ENCODE peak calls at places on chromosomes 11 and 22, in six cellular contexts. I, P, Y, U, D and O are unnamed samples. For H3K4me1, the result is how much of the 10 kb centered on the place peaks cover.

GRCh38 chr11:57432714-57433163 is 5.8 kb upstream of the SLC43A3 start:
- DNase-seq in I (peak), U (no peak), P (no peak), D (peak), Y (no peak), O (no peak)

GRCh38 chr22:41801147-41801819 is 804 bp downstream of the CCDC134 start:
- DNase-seq in I (no peak), D (no peak), U (no peak), Y (no peak), P (no peak), O (no peak)

GRCh38 chr11:36195496-36196346 is 93.5 kb downstream of the COMMD9 start:
- DNase-seq in D (no peak), P (no peak), Y (no peak), U (no peak), I (no peak), O (no peak)

GRCh38 chr22:41048791-41049717 is 43.3 kb upstream of the EP300 start:
- DNase-seq in U (peak), I (peak), Y (peak), P (peak), D (peak), O (peak)

GRCh38 chr11:65821107-65821506 is 12.7 kb upstream of the SNX32 start:
- DNase-seq in P (no peak), U (no peak), Y (no peak), D (no peak), I (no peak), O (no peak)

GRCh38 chr11:114914231-114915005 is 236.1 kb downstream of the NXPE2 start:
- DNase-seq in I (no peak), P (no peak), Y (no peak), U (no peak), D (no peak), O (no peak)

GRCh38 chr11:14974723-14975587 is 2.8 kb upstream of the CALCA start:
- DNase-seq in Y (no peak), D (peak), P (peak), I (peak), U (no peak), O (no peak)

GRCh38 chr22:42805998-42806481 is 51.0 kb downstream of the ARFGAP3 start:
- DNase-seq in U (no peak), D (no peak), I (no peak), P (peak), Y (no peak), O (no peak)

GRCh38 chr11:9315078-9315688 is 790 bp upstream of the TMEM41B start:
- DNase-seq in U (peak), I (peak), Y (no peak), D (no peak), P (peak), O (no peak)

GRCh38 chr11:134792044-134792443 is 380.0 kb upstream of the B3GAT1 start:
- DNase-seq in P (no peak), Y (no peak), I (no peak), U (no peak), D (no peak), O (no peak)

GRCh38 chr22:36873614-36874308 is 13.0 kb downstream of the NCF4 start:
- DNase-seq in P (peak), I (peak), Y (peak), D (peak), U (no peak), O (peak)

GRCh38 chr11:102762414-102762813 is 18.0 kb downstream of the MMP10 start:
- DNase-seq in D (peak), U (no peak), Y (no peak), P (no peak), I (peak), O (peak)

GRCh38 chr11:68704887-68705286 is 20.5 kb downstream of the GAL start:
- DNase-seq in P (no peak), D (no peak), U (no peak), I (no peak), Y (no peak), O (no peak)

GRCh38 chr11:27173545-27173944 is 132.9 kb downstream of the BBOX1 start:
- DNase-seq in I (no peak), P (no peak), Y (no peak), U (no peak), D (no peak), O (no peak)

GRCh38 chr11:95059031-95059430 is 7.7 kb upstream of the SRSF8 start:
- DNase-seq in U (no peak), D (no peak), I (no peak), Y (no peak), P (no peak), O (no peak)

GRCh38 chr11:46948378-46949131 is 12.0 kb downstream of the CSTPP1 start:
- DNase-seq in D (peak), U (no peak), Y (no peak), P (no peak), I (peak), O (peak)

GRCh38 chr11:10413268-10413667 is 41.8 kb upstream of the AMPD3 start:
- DNase-seq in U (no peak), P (no peak), I (no peak), D (peak), Y (peak), O (no peak)

GRCh38 chr11:18791175-18792065 is at the start of gene PTPN5:
- DNase-seq in Y (no peak), U (no peak), D (peak), I (peak), P (no peak), O (no peak)

GRCh38 chr11:122091850-122092249 is 24.2 kb downstream of the BLID start:
- DNase-seq in P (no peak), U (no peak), Y (no peak), D (no peak), I (peak), O (no peak)

GRCh38 chr11:16912607-16913006 is 101.6 kb downstream of the PLEKHA7 start:
- DNase-seq in D (no peak), Y (no peak), I (no peak), P (peak), U (no peak), O (no peak)

GRCh38 chr11:19938866-19939265 is 221.4 kb downstream of the DBX1 start:
- DNase-seq in Y (no peak), D (peak), I (no peak), P (no peak), U (no peak), O (peak)

GRCh38 chr11:30351061-30351460 is 28.2 kb downstream of the ARL14EP start:
- DNase-seq in P (no peak), I (no peak), U (no peak), Y (no peak), D (no peak), O (no peak)

GRCh38 chr22:44536411-44536810 is 38.4 kb upstream of the RTL6 start:
- DNase-seq in U (no peak), Y (no peak), I (no peak), P (no peak), D (no peak), O (no peak)

GRCh38 chr11:131682373-131683015 is 312.1 kb downstream of the NTM start:
- DNase-seq in U (no peak), Y (no peak), I (no peak), P (no peak), D (no peak), O (no peak)

GRCh38 chr22:34841911-34842310 is 224.0 kb upstream of the ISX start:
- DNase-seq in Y (no peak), P (no peak), I (no peak), U (no peak), D (no peak), O (no peak)

GRCh38 chr11:72078477-72078876 is 1.9 kb downstream of the NUMA1 start:
- DNase-seq in P (no peak), U (no peak), Y (no peak), I (peak), D (peak), O (peak)

GRCh38 chr11:44632466-44633123 is 67.1 kb downstream of the CD82 start:
- DNase-seq in P (no peak), D (no peak), Y (peak), U (no peak), I (no peak), O (no peak)
- TF ChIP-seq CTCF in P (peak), D (peak), Y (peak), U (no peak), I (peak), O (peak)

GRCh38 chr11:128471138-128471661 is 116.2 kb downstream of the ETS1 start:
- DNase-seq in U (no peak), Y (no peak), I (no peak), P (no peak), D (no peak), O (no peak)

GRCh38 chr11:128472128-128473110 is 114.9 kb downstream of the ETS1 start:
- DNase-seq in P (no peak), I (peak), Y (no peak), U (no peak), D (peak), O (no peak)

GRCh38 chr11:128469220-128469619 is 118.1 kb downstream of the ETS1 start:
- DNase-seq in D (no peak), Y (no peak), P (no peak), U (no peak), I (no peak), O (no peak)

GRCh38 chr11:128468106-128468505 is 119.3 kb downstream of the ETS1 start:
- DNase-seq in D (no peak), U (no peak), P (no peak), Y (no peak), I (no peak), O (no peak)

GRCh38 chr11:128470081-128470480 is 117.3 kb downstream of the ETS1 start:
- DNase-seq in P (no peak), U (no peak), I (no peak), D (no peak), Y (no peak), O (no peak)
- H3K4me1 ChIP-seq in P (under half), U (under half), I (under half), D (under half), Y (half or more), O (under half)

DNA sequence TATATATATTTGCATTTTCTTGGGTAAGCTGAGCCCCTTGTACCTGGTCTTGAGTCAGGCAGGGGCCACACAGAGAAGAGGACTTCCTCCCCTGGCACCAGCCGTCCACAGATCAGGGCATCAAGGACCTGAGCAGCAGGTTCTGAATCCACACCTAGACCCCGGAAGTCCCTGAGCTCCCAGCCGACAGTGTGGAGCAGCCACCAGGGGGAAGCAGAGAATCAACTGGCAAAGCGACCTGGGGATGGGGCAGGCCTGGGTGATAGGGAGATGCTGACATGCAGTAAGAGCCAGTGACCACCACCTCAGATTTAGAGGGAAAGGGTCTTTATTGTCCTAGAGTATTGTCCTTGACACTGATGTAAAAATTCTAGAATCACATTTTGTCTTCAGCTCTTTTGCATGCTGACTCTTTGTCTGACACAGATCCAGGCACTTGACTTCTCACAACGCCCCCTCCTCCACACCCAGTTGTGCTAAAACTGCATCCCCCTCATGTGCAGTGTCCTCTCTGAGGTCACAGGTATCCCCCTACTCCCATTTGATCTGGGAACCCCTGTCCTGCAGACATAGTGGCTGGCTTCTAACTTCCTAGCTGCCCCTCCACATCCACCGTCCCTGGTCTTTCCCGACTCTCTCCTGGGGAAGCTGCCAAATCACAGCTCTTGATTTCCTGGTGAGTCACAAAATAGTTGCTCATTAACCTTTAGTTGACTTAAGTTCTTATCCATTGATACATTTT is 109.3 kb downstream of the GGTLC2 start:
- DNase-seq in I (no peak), U (peak), D (peak), P (peak), Y (no peak), O (no peak)
- TF ChIP-seq CTCF in I (peak), U (no peak), D (peak), P (peak), Y (peak), O (peak)

GRCh38 chr11:693415-693831 is 1.6 kb downstream of the DEAF1 start:
- DNase-seq in Y (no peak), I (no peak), D (peak), U (no peak), P (no peak), O (no peak)

GRCh38 chr11:690738-691633 is 4.0 kb downstream of the DEAF1 start:
- DNase-seq in Y (no peak), U (no peak), P (no peak), D (no peak), I (no peak), O (no peak)

GRCh38 chr11:692824-693414 is 2.1 kb downstream of the DEAF1 start:
- DNase-seq in I (no peak), D (peak), U (no peak), Y (no peak), P (no peak), O (peak)

GRCh38 chr11:693887-694562 is 997 bp downstream of the DEAF1 start:
- DNase-seq in I (no peak), Y (no peak), D (no peak), U (peak), P (peak), O (no peak)

GRCh38 chr11:691710-692590 is 3.1 kb downstream of the DEAF1 start:
- DNase-seq in Y (no peak), U (no peak), D (no peak), P (no peak), I (no peak), O (no peak)
- H3K4me1 ChIP-seq in Y (under half), U (under half), D (under half), P (under half), I (under half), O (under half)

DNA sequence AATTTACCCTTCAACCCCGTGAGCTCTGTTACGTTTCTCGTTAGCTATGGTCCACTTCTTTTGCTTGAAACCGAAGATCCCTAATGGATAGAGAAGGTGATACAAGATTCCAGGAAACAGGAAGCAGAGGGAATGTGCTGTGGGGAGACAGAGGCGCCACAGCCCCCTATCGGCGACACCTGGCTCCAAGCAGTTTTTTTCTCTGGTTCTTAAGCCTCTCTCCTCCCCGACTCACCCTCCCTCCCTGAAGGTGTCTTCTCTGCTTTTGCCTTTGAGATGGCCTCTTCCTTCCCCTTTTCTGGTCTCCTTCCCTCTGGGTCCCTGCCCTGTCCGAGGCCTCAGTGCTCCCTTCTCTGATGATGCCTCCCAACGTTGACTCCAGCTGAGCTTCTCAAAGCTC is 14.2 kb upstream of the APOBEC3A start:
- DNase-seq in Y (no peak), D (no peak), I (no peak), U (no peak), P (no peak), O (no peak)
- TF ChIP-seq CTCF in Y (no peak), D (no peak), I (no peak), U (no peak), P (peak), O (no peak)

GRCh38 chr22:46081831-46082210 is 68.5 kb upstream of the PPARA start:
- DNase-seq in Y (no peak), P (peak), U (no peak), D (peak), I (no peak), O (no peak)

GRCh38 chr22:46083383-46084350 is 66.7 kb upstream of the PPARA start:
- DNase-seq in D (peak), P (peak), U (no peak), I (no peak), Y (no peak), O (no peak)

GRCh38 chr22:46081036-46081830 is 69.1 kb upstream of the PPARA start:
- DNase-seq in I (no peak), U (no peak), P (peak), Y (no peak), D (peak), O (no peak)

GRCh38 chr22:46084376-46084775 is 66.0 kb upstream of the PPARA start:
- DNase-seq in I (no peak), P (no peak), Y (no peak), U (no peak), D (no peak), O (no peak)

GRCh38 chr22:46082633-46083032 is 67.7 kb upstream of the PPARA start:
- DNase-seq in I (no peak), P (peak), Y (no peak), D (peak), U (no peak), O (no peak)
- H3K4me1 ChIP-seq in I (half or more), P (half or more), Y (half or more), D (half or more), U (under half), O (under half)

GRCh38 chr22:39519681-39520053 is 695 bp upstream of the ATF4 start:
- DNase-seq in I (no peak), P (peak), U (no peak), D (peak), Y (peak), O (no peak)
- TF ChIP-seq CTCF in I (no peak), P (peak), U (peak), D (peak), Y (peak), O (peak)